ENCODE peak calls at places on chromosomes 7 and 10, in four cellular contexts. I is GM23338, M is HCT116, J is neural progenitor cell. K is an unnamed sample.

GRCh38 chr10:90945496-90946070 is 24.7 kb upstream of the ANKRD1 start:
- DNase-seq in I (no peak), M (no peak), J (no peak), K (peak)

GRCh38 chr10:130635528-130635927 is 499.3 kb downstream of the GLRX3 start:
- DNase-seq in I (no peak), M (no peak), J (no peak), K (no peak)

GRCh38 chr7:64874114-64874513 is 29.0 kb upstream of the ZNF273 start:
- DNase-seq in I (no peak), M (no peak), J (no peak), K (no peak)

GRCh38 chr10:29853913-29854312 is 205.5 kb downstream of the JCAD start:
- DNase-seq in I (no peak), M (no peak), J (no peak), K (no peak)

GRCh38 chr7:97179454-97180104 is 62.1 kb downstream of the SDHAF3 start:
- DNase-seq in I (peak), M (peak), J (peak), K (peak)

GRCh38 chr7:92904292-92905131 is 68.1 kb upstream of the CDK6 start:
- DNase-seq in I (peak), M (peak), J (no peak), K (peak)

GRCh38 chr7:49774459-49775064 is 1.1 kb downstream of the VWC2 start:
- DNase-seq in I (peak), M (no peak), J (peak), K (no peak)

GRCh38 chr7:105805619-105806018 is 70.8 kb downstream of the ATXN7L1 start:
- DNase-seq in I (peak), M (no peak), J (peak), K (no peak)

GRCh38 chr10:33542747-33543505 is 208.5 kb upstream of the NRP1 start:
- DNase-seq in I (no peak), M (no peak), J (no peak), K (peak)

GRCh38 chr10:132701099-132701845 is 84.7 kb downstream of the NKX6-2 start:
- DNase-seq in I (no peak), M (no peak), J (no peak), K (no peak)

GRCh38 chr10:99930731-99931550 is 78.8 kb downstream of the DNMBP start:
- DNase-seq in I (peak), M (peak), J (no peak), K (no peak)

GRCh38 chr7:2030475-2031456 is 202.0 kb downstream of the MAD1L1 start:
- DNase-seq in I (no peak), M (no peak), J (no peak), K (no peak)

GRCh38 chr10:91103384-91104184 is 116.9 kb upstream of the PCGF5 start:
- DNase-seq in I (no peak), M (no peak), J (no peak), K (no peak)

GRCh38 chr7:158135931-158136330 is 451.7 kb downstream of the PTPRN2 start:
- DNase-seq in I (no peak), M (no peak), J (no peak), K (no peak)

GRCh38 chr7:80374321-80374720 is 137.5 kb downstream of the GNAT3 start:
- DNase-seq in I (no peak), M (no peak), J (no peak), K (no peak)

GRCh38 chr7:21844742-21845141 is 101.0 kb downstream of the CDCA7L start:
- DNase-seq in I (no peak), M (no peak), J (no peak), K (no peak)

GRCh38 chr7:33886100-33886623 is 19.2 kb upstream of the BMPER start:
- DNase-seq in I (peak), M (no peak), J (peak), K (peak)

GRCh38 chr7:38675500-38676106 is 44.4 kb upstream of the AMPH start:
- DNase-seq in I (peak), M (no peak), J (peak), K (no peak)

GRCh38 chr7:2069472-2069860 is 163.3 kb downstream of the MAD1L1 start:
- DNase-seq in I (no peak), M (no peak), J (peak), K (peak)

GRCh38 chr10:74293686-74294365 is 142.8 kb downstream of the ADK start:
- DNase-seq in I (no peak), M (no peak), J (no peak), K (peak)

GRCh38 chr10:97844672-97845071 is 5.0 kb upstream of the GOLGA7B start:
- DNase-seq in I (no peak), M (no peak), J (no peak), K (no peak)

GRCh38 chr7:98265841-98266271 is 13.8 kb upstream of the TECPR1 start:
- DNase-seq in I (peak), M (no peak), J (no peak), K (peak)

GRCh38 chr7:138705122-138705521 is 4.0 kb upstream of the SVOPL start:
- DNase-seq in I (no peak), M (no peak), J (no peak), K (no peak)

GRCh38 chr10:132461683-132462231 is 64.8 kb downstream of the PWWP2B start:
- DNase-seq in I (no peak), M (no peak), J (no peak), K (peak)

GRCh38 chr7:30743371-30744074 is 8.4 kb upstream of the INMT start:
- DNase-seq in I (no peak), M (no peak), J (no peak), K (peak)

GRCh38 chr7:3095046-3095445 is 51.4 kb upstream of the CARD11 start:
- DNase-seq in I (no peak), M (no peak), J (no peak), K (no peak)

GRCh38 chr7:101235522-101235921 is 2.1 kb downstream of the CLDN15 start:
- DNase-seq in I (no peak), M (no peak), J (no peak), K (no peak)

GRCh38 chr10:73780966-73781365 is 882 bp upstream of the CHCHD1 start:
- DNase-seq in I (no peak), M (no peak), J (no peak), K (peak)

GRCh38 chr7:68904635-68905034 is 693.6 kb upstream of the AUTS2 start:
- DNase-seq in I (no peak), M (no peak), J (no peak), K (no peak)

GRCh38 chr7:74101061-74101681 is 17.6 kb downstream of the LIMK1 start:
- DNase-seq in I (no peak), M (no peak), J (no peak), K (peak)

GRCh38 chr10:69415049-69415448 is 1.7 kb downstream of the TACR2 start:
- DNase-seq in I (no peak), M (no peak), J (no peak), K (no peak)

GRCh38 chr7:68444956-68445355 is 1153.3 kb upstream of the AUTS2 start:
- DNase-seq in I (no peak), M (no peak), J (no peak), K (no peak)

GRCh38 chr7:116432517-116432916 is 67.0 kb upstream of the CAV2 start:
- DNase-seq in I (no peak), M (no peak), J (no peak), K (peak)

GRCh38 chr7:116431783-116432182 is 67.8 kb upstream of the CAV2 start:
- DNase-seq in I (no peak), M (no peak), J (no peak), K (peak)

GRCh38 chr7:116433246-116433645 is 66.3 kb upstream of the CAV2 start:
- DNase-seq in I (no peak), M (no peak), J (no peak), K (peak)

GRCh38 chr7:116436305-116436826 is 63.2 kb upstream of the CAV2 start:
- DNase-seq in I (no peak), M (no peak), J (no peak), K (no peak)

GRCh38 chr7:116434820-116435341 is 64.7 kb upstream of the CAV2 start:
- DNase-seq in I (no peak), M (peak), J (no peak), K (peak)
- H3K4me2 ChIP-seq in I (no peak), M (peak), J (no peak), K (peak)

GRCh38 chr10:102413053-102413705 is 5.4 kb downstream of the PSD start:
- DNase-seq in I (peak), M (no peak), J (peak), K (peak)
- TF ChIP-seq EZH2phosphoT487 in I (no peak), M (no peak), J (no peak), K (no peak)

GRCh38 chr7:46928719-46929118 is 653.2 kb downstream of the TNS3 start:
- DNase-seq in I (no peak), M (no peak), J (no peak), K (no peak)

GRCh38 chr7:46927131-46927810 is 654.6 kb downstream of the TNS3 start:
- DNase-seq in I (no peak), M (no peak), J (no peak), K (no peak)

GRCh38 chr7:46932266-46932655 is 649.6 kb downstream of the TNS3 start:
- DNase-seq in I (no peak), M (no peak), J (no peak), K (peak)

GRCh38 chr7:46932656-46933424 is 649.1 kb downstream of the TNS3 start:
- DNase-seq in I (peak), M (no peak), J (no peak), K (peak)

DNA sequence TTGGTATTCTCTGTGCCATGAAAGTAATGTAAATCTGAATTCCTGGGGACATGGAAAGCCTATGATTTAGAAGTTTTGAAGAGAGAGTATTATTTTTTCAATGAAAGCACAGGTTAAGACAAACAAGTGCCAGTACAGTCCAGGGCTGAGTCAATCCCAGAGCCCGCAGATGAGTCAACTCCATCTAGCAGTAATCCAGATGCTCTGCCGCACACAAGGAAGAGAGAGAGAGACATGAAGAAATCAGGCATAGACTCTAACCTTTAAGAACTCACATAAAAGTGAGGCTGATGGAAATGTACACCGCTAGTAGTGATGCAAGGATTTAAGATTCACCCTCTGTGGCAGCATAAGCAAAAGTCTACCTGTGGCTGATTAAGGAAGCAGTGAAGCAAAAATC is 651.6 kb downstream of the TNS3 start:
- DNase-seq in I (no peak), M (no peak), J (no peak), K (peak)
- H3K4me2 ChIP-seq in I (no peak), M (no peak), J (no peak), K (peak)

GRCh38 chr10:119305860-119306513 is 98.6 kb downstream of the GRK5 start:
- DNase-seq in I (no peak), M (peak), J (no peak), K (peak)
- TF ChIP-seq EZH2phosphoT487 in I (no peak), M (no peak), J (no peak), K (no peak)

GRCh38 chr7:155532792-155533119 is 13.6 kb downstream of the CNPY1 start:
- DNase-seq in I (no peak), M (no peak), J (no peak), K (no peak)
- H3K4me2 ChIP-seq in I (peak), M (no peak), J (peak), K (no peak)

GRCh38 chr7:78151229-78151628 is 352.7 kb downstream of the PHTF2 start:
- DNase-seq in I (no peak), M (no peak), J (no peak), K (peak)
- TF ChIP-seq EZH2phosphoT487 in I (no peak), M (no peak), J (no peak), K (no peak)

DNA sequence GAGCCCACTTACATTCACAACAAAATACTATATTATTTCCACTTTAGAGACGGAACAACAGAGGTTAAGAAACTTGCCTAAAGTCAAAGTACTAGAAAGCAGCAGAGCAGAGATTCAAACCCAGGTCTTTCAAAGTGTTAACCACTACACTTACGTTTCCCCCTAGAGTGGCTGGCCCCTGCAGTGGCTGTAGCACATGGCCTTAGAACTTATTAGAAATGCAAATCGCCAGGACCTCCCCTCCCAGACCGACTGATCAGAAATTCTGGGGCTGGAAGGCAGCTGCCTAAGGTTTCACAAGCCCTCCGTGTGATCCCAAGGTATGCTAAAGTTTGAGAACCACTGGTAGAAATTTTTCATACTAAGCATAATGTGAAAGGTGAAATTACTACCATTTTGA is 8.1 kb downstream of the MPP7 start:
- DNase-seq in I (peak), M (no peak), J (no peak), K (no peak)
- H3K4me2 ChIP-seq in I (peak), M (no peak), J (no peak), K (no peak)

GRCh38 chr10:31345886-31346285 is 26.9 kb downstream of the ZEB1 start:
- DNase-seq in I (no peak), M (no peak), J (no peak), K (peak)

GRCh38 chr10:31343009-31343408 is 24.0 kb downstream of the ZEB1 start:
- DNase-seq in I (no peak), M (no peak), J (no peak), K (no peak)

GRCh38 chr10:31341552-31341951 is 22.5 kb downstream of the ZEB1 start:
- DNase-seq in I (no peak), M (no peak), J (no peak), K (no peak)

GRCh38 chr10:31343551-31343950 is 24.5 kb downstream of the ZEB1 start:
- DNase-seq in I (no peak), M (no peak), J (no peak), K (no peak)

DNA sequence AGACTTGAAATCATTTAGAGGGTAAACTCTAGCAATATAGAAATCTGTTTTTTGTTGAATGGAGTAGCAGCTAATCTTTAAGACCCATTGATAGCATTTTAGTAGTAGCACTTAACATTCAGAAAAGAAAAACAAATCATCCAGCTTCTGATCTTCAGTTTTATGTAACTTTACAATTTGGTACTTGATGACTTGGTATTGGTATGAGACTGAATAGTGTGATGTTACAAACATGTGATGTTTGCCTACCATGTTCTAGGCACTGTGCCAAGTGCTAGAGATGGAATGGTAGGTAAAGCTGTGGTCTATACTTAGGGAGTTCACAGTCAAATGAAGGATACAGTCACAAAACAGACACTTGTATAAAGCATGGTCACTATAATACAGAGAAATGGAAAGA is 21.3 kb downstream of the ZEB1 start:
- DNase-seq in I (no peak), M (no peak), J (no peak), K (no peak)
- TF ChIP-seq EZH2phosphoT487 in I (no peak), M (no peak), J (no peak), K (no peak)

DNA sequence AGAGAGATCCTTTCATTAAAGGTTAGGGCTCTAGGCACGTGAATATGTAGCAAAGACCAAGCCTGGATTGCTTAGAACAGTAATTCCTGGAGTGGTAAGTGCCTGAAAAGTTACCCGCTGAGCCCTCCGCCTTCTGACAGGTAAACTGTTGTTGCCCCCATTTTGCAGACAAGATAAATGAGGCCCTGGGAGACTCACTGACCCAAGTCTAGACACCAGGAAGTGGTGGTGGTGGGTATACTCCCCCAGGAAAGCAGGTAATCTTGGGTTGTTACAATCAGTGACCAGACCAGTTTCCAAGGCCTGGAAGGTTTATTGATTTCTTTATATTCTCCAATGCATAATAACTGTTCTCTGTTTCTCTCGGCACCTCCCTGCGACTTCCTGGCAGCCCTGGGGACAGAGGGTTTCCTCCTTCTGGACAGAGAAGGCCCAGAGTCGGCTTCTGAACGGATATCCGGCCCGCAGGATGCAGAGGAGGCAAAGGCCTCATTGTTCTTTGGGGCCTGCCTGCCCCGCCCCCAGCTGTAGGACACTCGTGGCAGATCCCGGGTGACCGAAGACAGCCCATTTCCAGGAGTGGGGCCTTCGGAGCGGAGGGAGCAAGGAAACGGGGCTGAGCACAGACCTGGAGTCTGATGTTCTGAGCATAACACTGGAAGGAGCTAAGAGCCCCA is 1.3 kb upstream of the GRK5 start:
- DNase-seq in I (peak), M (no peak), J (peak), K (no peak)
- H3K4me2 ChIP-seq in I (peak), M (peak), J (peak), K (peak)

GRCh38 chr10:661891-662605 is 27.4 kb downstream of the DIP2C start:
- DNase-seq in I (no peak), M (no peak), J (peak), K (no peak)
- TF ChIP-seq EZH2phosphoT487 in I (no peak), M (no peak), J (no peak), K (no peak)

K was measured in GM23248.